ENCODE peak calls at places on chromosomes 7 and 10, in six cellular contexts. O is cardiac fibroblast, Y is thyroid gland, H is AG09309, X is kidney epithelial cell, E is fibroblast of lung. L is an unnamed sample.

GRCh38 chr7:129788993-129789392 is 163.8 kb downstream of the UBE2H start:
- DNase-seq in O (no peak), Y (no peak), H (no peak), X (no peak), E (no peak), L (no peak)

GRCh38 chr7:33748793-33749192 is 156.5 kb upstream of the BMPER start:
- DNase-seq in O (peak; percentile 33), Y (no peak), H (no peak), X (no peak), E (peak; percentile 49), L (no peak)

GRCh38 chr7:65983965-65984654 is 2.1 kb upstream of the GUSB start:
- DNase-seq in O (peak; percentile 16), Y (no peak), H (no peak), X (peak; percentile 53), E (peak; percentile 10), L (no peak)

GRCh38 chr7:47582748-47583740 is 1.1 kb upstream of the TNS3 start:
- DNase-seq in O (no peak), Y (no peak), H (no peak), X (no peak), E (peak; percentile 79), L (no peak)

GRCh38 chr7:4895766-4896165 is 12.2 kb upstream of the RADIL start:
- DNase-seq in O (no peak), Y (no peak), H (no peak), X (no peak), E (no peak), L (no peak)

GRCh38 chr10:11448545-11449244 is 162.8 kb downstream of the USP6NL start:
- DNase-seq in O (no peak), Y (no peak), H (no peak), X (no peak), E (no peak), L (peak; percentile 59)

GRCh38 chr10:86969421-86970041 is 1.2 kb downstream of the ADIRF start:
- DNase-seq in O (peak; percentile 68), Y (no peak), H (no peak), X (no peak), E (no peak), L (peak; percentile 6)

GRCh38 chr10:71694567-71694968 is 25.0 kb downstream of the C10orf105 start:
- DNase-seq in O (no peak), Y (no peak), H (no peak), X (no peak), E (no peak), L (peak; percentile 83)

GRCh38 chr7:618539-619355 is 99.1 kb upstream of the PDGFA start:
- DNase-seq in O (no peak), Y (no peak), H (no peak), X (no peak), E (no peak), L (no peak)

GRCh38 chr7:69635572-69636190 is 37.4 kb downstream of the AUTS2 start:
- DNase-seq in O (no peak), Y (no peak), H (no peak), X (no peak), E (peak; percentile 63), L (no peak)

GRCh38 chr10:89404082-89404481 is 10.3 kb upstream of the IFIT5 start:
- DNase-seq in O (no peak), Y (no peak), H (no peak), X (no peak), E (peak; percentile 66), L (no peak)

GRCh38 chr10:75743231-75743864 is 311.9 kb downstream of the LRMDA start:
- DNase-seq in O (no peak), Y (peak; percentile 43), H (no peak), X (no peak), E (no peak), L (no peak)

GRCh38 chr10:88987243-88987726 is 3.3 kb upstream of the FAS start:
- DNase-seq in O (no peak), Y (no peak), H (no peak), X (no peak), E (no peak), L (no peak)

GRCh38 chr10:46524471-46525176 is 31.8 kb downstream of the GPRIN2 start:
- DNase-seq in O (peak; percentile 86), Y (peak; percentile 71), H (no peak), X (no peak), E (peak; percentile 76), L (no peak)

GRCh38 chr10:6701289-6701688 is 121.2 kb upstream of the PRKCQ start:
- DNase-seq in O (no peak), Y (peak; percentile 11), H (no peak), X (no peak), E (no peak), L (no peak)

GRCh38 chr7:44063894-44064651 is 1.3 kb downstream of the PGAM2 start:
- DNase-seq in O (peak; percentile 7), Y (peak; percentile 6), H (no peak), X (no peak), E (no peak), L (no peak)

GRCh38 chr7:54705436-54705835 is 53.6 kb downstream of the SEC61G start:
- DNase-seq in O (peak; percentile 69), Y (no peak), H (peak; percentile 23), X (peak; percentile 60), E (peak; percentile 50), L (no peak)

GRCh38 chr10:6219494-6219836 is 16.7 kb downstream of the PFKFB3 start:
- DNase-seq in O (no peak), Y (no peak), H (no peak), X (no peak), E (no peak), L (no peak)

GRCh38 chr10:75261813-75262725 is 26.3 kb upstream of the COMTD1 start:
- DNase-seq in O (no peak), Y (no peak), H (no peak), X (no peak), E (no peak), L (no peak)

GRCh38 chr7:106772655-106773108 is 92.4 kb upstream of the PIK3CG start:
- DNase-seq in O (peak; percentile 83), Y (no peak), H (peak; percentile 47), X (peak; percentile 79), E (peak; percentile 94), L (no peak)

GRCh38 chr7:83271212-83272099 is 108.8 kb upstream of the PCLO start:
- DNase-seq in O (peak; percentile 52), Y (no peak), H (no peak), X (peak; percentile 9), E (peak; percentile 50), L (no peak)

DNA sequence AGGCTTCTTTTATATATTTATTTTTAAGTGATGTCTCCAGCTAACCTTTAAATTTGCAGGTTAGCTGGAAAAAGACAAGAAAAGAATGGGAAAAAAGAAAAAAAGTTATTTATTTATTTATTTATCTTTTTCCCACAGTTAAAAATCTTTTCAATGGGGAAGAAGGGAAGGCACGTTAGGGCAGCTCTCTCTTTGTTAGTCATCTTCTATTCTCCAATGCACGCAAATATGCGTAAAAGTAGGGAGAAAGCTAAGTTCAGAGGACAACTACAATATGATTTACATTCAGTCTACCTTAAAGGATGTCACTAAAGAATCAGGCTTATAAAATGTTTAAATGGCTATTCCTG is 276 bp upstream of the GPR85 start:
- DNase-seq in O (no peak), Y (no peak), H (no peak), X (no peak), E (no peak), L (no peak)
- H3K4me3 ChIP-seq in O (peak overlapping the region; percentile 42), Y (no peak overlapping the region), H (peak overlapping the region; percentile 56), X (peak overlapping the region; percentile 63), E (peak overlapping the region; percentile 49), L (no peak overlapping the region)

DNA sequence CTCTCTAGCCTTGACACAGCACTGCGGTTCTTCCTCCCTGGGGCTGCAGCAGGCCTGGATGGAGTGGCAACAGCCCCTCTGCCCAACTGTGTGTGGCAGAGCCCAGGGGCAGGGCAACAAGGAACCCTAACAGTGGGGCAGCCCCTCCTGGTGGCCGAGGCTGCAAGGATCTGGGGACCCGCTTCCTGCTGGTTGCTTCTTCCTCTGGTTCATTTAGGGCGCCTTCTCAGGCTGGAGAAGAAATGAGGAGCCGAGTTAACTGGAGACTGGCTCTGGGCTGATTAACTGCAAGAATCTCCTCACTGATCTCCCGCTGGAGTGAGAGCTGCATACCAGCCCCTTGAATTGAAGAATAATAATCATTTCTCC is 80.1 kb upstream of the EMX2 start:
- DNase-seq in O (no peak), Y (no peak), H (no peak), X (no peak), E (peak; percentile 11), L (no peak)
- TF ChIP-seq CTCF in O (peak; percentile 22), Y (no peak), H (peak; percentile 22), X (peak; percentile 60), E (no peak), L (no peak)

GRCh38 chr10:22760025-22760424 is 45.6 kb upstream of the PIP4K2A start:
- DNase-seq in O (no peak), Y (no peak), H (no peak), X (no peak), E (peak; percentile 3), L (no peak)
- H3K4me3 ChIP-seq in O (no peak overlapping the region), Y (no peak overlapping the region), H (no peak overlapping the region), X (no peak overlapping the region), E (no peak overlapping the region), L (no peak overlapping the region)

DNA sequence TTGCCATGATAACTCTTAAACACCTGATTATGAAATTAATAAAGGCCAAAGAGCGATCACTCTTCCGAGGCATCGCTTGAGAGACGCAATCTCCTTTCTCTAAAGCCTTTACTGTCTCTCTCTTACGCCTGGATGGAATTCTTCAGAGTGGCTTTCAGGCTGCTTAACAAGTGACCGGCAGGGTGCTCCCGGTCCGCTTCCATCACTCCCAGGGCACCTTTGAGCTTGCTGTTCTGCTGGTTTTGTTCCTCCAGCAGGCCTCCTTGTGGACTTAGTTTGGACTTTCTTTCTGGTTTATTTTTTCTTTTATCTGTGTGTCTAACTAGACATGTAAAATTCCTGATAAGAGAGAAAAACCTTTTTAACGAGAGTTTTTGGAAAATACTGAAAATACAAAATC is 60.9 kb downstream of the MRPL32 start:
- DNase-seq in O (peak; percentile 4), Y (no peak), H (no peak), X (no peak), E (no peak), L (no peak)
- TF ChIP-seq CTCF in O (no peak), Y (no peak), H (no peak), X (no peak), E (no peak), L (no peak)

GRCh38 chr10:35412900-35413491 is 76.7 kb downstream of the CCNY start:
- DNase-seq in O (peak; percentile 66), Y (no peak), H (no peak), X (no peak), E (peak; percentile 90), L (no peak)
- H3K4me3 ChIP-seq in O (no peak overlapping the region), Y (no peak overlapping the region), H (no peak overlapping the region), X (no peak overlapping the region), E (no peak overlapping the region), L (no peak overlapping the region)

GRCh38 chr7:37342170-37342569 is 106.5 kb downstream of the ELMO1 start:
- DNase-seq in O (no peak), Y (no peak), H (no peak), X (no peak), E (no peak), L (no peak)

GRCh38 chr7:37344886-37345579 is 103.6 kb downstream of the ELMO1 start:
- DNase-seq in O (no peak), Y (no peak), H (no peak), X (no peak), E (no peak), L (no peak)

GRCh38 chr7:37341033-37341630 is 107.5 kb downstream of the ELMO1 start:
- DNase-seq in O (no peak), Y (no peak), H (no peak), X (no peak), E (no peak), L (peak; percentile 76)

GRCh38 chr7:37346761-37347160 is 101.9 kb downstream of the ELMO1 start:
- DNase-seq in O (no peak), Y (peak; percentile 43), H (no peak), X (no peak), E (no peak), L (no peak)

GRCh38 chr7:37342665-37343471 is 105.8 kb downstream of the ELMO1 start:
- DNase-seq in O (no peak), Y (no peak), H (no peak), X (no peak), E (no peak), L (peak; percentile 83)
- TF ChIP-seq CTCF in O (no peak), Y (no peak), H (no peak), X (no peak), E (no peak), L (peak; percentile 48)